ENCODE peak calls at places on chromosomes 2 and 18, in eight cellular contexts. Z, P, Q, E, R, D, M and T are unnamed samples. For H3K4me1 and H3K9me3, the result is how much of the 10 kb centered on the place peaks cover.

GRCh38 chr2:61671561-61672315 is 133.6 kb upstream of the XPO1 start:
- ATAC-seq in R (no peak), Z (peak), E (peak), Q (peak), M (peak), P (no peak), D (peak), T (peak)

GRCh38 chr2:10977636-10978035 is 65.9 kb downstream of the KCNF1 start:
- ATAC-seq in Q (no peak), E (no peak), R (no peak), D (no peak), M (no peak), Z (no peak), P (no peak), T (no peak)

GRCh38 chr18:2856499-2856898 is 9.7 kb downstream of the EMILIN2 start:
- ATAC-seq in Z (peak), P (no peak), M (no peak), E (no peak), Q (no peak), D (no peak), R (no peak), T (no peak)

GRCh38 chr2:122168799-122169198 is 413.3 kb downstream of the TSN start:
- ATAC-seq in E (peak), R (peak), Z (no peak), P (no peak), Q (no peak), D (no peak), M (no peak), T (no peak)

GRCh38 chr2:30201990-30202389 is 29.3 kb upstream of the LBH start:
- ATAC-seq in R (no peak), M (peak), Z (peak), P (peak), E (no peak), D (peak), Q (peak), T (peak)

GRCh38 chr2:88038263-88039105 is 17.1 kb downstream of the KRCC1 start:
- ATAC-seq in E (peak), Q (no peak), R (peak), M (peak), P (peak), D (no peak), Z (peak), T (no peak)

GRCh38 chr2:71100195-71100964 is 29.6 kb downstream of the MCEE start:
- ATAC-seq in R (peak), D (peak), M (peak), Q (peak), Z (peak), E (peak), P (no peak), T (no peak)

GRCh38 chr2:193894090-193894489 is 1699.4 kb upstream of the TMEFF2 start:
- ATAC-seq in Q (no peak), M (no peak), R (no peak), D (no peak), P (no peak), E (no peak), Z (no peak), T (no peak)

GRCh38 chr18:46067431-46068007 is 4.5 kb downstream of the PSTPIP2 start:
- ATAC-seq in M (no peak), Z (no peak), E (peak), Q (peak), R (peak), P (no peak), D (peak), T (no peak)

GRCh38 chr2:95277246-95277906 is 3.1 kb downstream of the PROM2 start:
- ATAC-seq in E (no peak), R (peak), Z (no peak), D (peak), M (no peak), P (no peak), Q (peak), T (no peak)

GRCh38 chr2:223055836-223056235 is 3.8 kb downstream of the KCNE4 start:
- ATAC-seq in P (peak), M (no peak), Q (no peak), R (no peak), D (no peak), E (no peak), Z (no peak), T (no peak)

GRCh38 chr2:45771251-45771650 is 119.8 kb downstream of the PRKCE start:
- ATAC-seq in Z (peak), Q (peak), R (peak), M (peak), E (peak), P (peak), D (peak), T (peak)

GRCh38 chr2:86274918-86275275 is 62.5 kb downstream of the REEP1 start:
- ATAC-seq in P (peak), R (peak), D (peak), E (peak), Q (peak), M (no peak), Z (no peak), T (peak)

GRCh38 chr2:205695460-205695979 is 13.2 kb downstream of the NRP2 start:
- ATAC-seq in R (no peak), M (peak), Q (no peak), E (no peak), D (no peak), P (peak), Z (no peak), T (no peak)

GRCh38 chr2:170973492-170974303 is 44.6 kb downstream of the GORASP2 start:
- ATAC-seq in D (peak), R (peak), P (peak), E (peak), Q (peak), M (peak), Z (peak), T (peak)

GRCh38 chr2:101479328-101479727 is 4.4 kb upstream of the RFX8 start:
- ATAC-seq in E (no peak), D (no peak), P (no peak), Q (no peak), R (no peak), Z (no peak), M (no peak), T (no peak)

GRCh38 chr2:10810175-10811161 is 2.1 kb downstream of the PDIA6 start:
- ATAC-seq in Q (no peak), D (no peak), R (no peak), E (no peak), Z (no peak), P (no peak), M (no peak), T (no peak)

GRCh38 chr2:76821731-76822130 is 700.4 kb downstream of the LRRTM4 start:
- ATAC-seq in M (no peak), Z (no peak), D (no peak), R (no peak), P (no peak), E (no peak), Q (no peak), T (no peak)

GRCh38 chr2:62306751-62307468 is 111.0 kb downstream of the B3GNT2 start:
- ATAC-seq in R (peak), Q (peak), P (no peak), M (peak), D (peak), E (peak), Z (no peak), T (peak)

GRCh38 chr2:150023044-150023443 is 435.5 kb upstream of the MMADHC start:
- ATAC-seq in R (no peak), D (no peak), E (no peak), P (no peak), M (no peak), Q (no peak), Z (no peak), T (no peak)

GRCh38 chr2:156065912-156066311 is 266.6 kb downstream of the NR4A2 start:
- ATAC-seq in R (no peak), Z (no peak), E (no peak), Q (no peak), M (no peak), P (no peak), D (peak), T (no peak)

GRCh38 chr2:30178618-30179404 is 32.0 kb downstream of the YPEL5 start:
- ATAC-seq in E (peak), Z (peak), P (peak), Q (peak), R (no peak), M (peak), D (peak), T (peak)

GRCh38 chr2:231745303-231746038 is 35.6 kb downstream of the PDE6D start:
- ATAC-seq in R (no peak), M (no peak), D (no peak), E (no peak), Q (no peak), P (no peak), Z (no peak), T (no peak)

GRCh38 chr2:64592994-64593655 is 60.6 kb downstream of the SERTAD2 start:
- ATAC-seq in P (peak), Z (no peak), M (no peak), Q (peak), D (no peak), R (no peak), E (no peak), T (no peak)

GRCh38 chr18:2147424-2147823 is 423.9 kb downstream of the METTL4 start:
- ATAC-seq in P (no peak), E (no peak), Z (peak), M (no peak), Q (no peak), R (no peak), D (no peak), T (no peak)

GRCh38 chr2:120261387-120262006 is 8.8 kb downstream of the RALB start:
- ATAC-seq in E (no peak), M (no peak), Q (no peak), D (no peak), P (no peak), R (no peak), Z (no peak), T (no peak)

GRCh38 chr18:58605027-58606020 is 23.6 kb downstream of the ALPK2 start:
- ATAC-seq in M (peak), R (peak), Q (no peak), D (no peak), E (peak), Z (no peak), P (no peak), T (no peak)

GRCh38 chr2:161578998-161579397 is 45.2 kb upstream of the SLC4A10 start:
- ATAC-seq in R (no peak), D (no peak), M (no peak), Z (no peak), Q (no peak), P (no peak), E (no peak), T (no peak)

GRCh38 chr18:69876490-69876889 is 71.2 kb downstream of the CD226 start:
- ATAC-seq in Q (no peak), M (no peak), P (no peak), R (no peak), E (no peak), D (no peak), Z (no peak), T (no peak)

GRCh38 chr18:44804033-44804432 is 123.3 kb downstream of the SETBP1 start:
- ATAC-seq in E (no peak), P (no peak), M (no peak), R (no peak), Q (no peak), Z (no peak), D (no peak), T (no peak)

GRCh38 chr2:151774506-151774905 is 40.2 kb upstream of the NEB start:
- ATAC-seq in R (peak), P (no peak), Z (peak), E (no peak), D (peak), M (peak), Q (no peak), T (no peak)

GRCh38 chr2:73202156-73203054 is at the start of gene NOTO:
- ATAC-seq in Z (peak), D (peak), Q (peak), R (no peak), M (peak), E (peak), P (peak), T (peak)

GRCh38 chr2:203347375-203347774 is 19.2 kb downstream of the ABI2 start:
- ATAC-seq in R (no peak), E (no peak), D (no peak), M (no peak), P (peak), Q (no peak), Z (no peak), T (no peak)

GRCh38 chr2:69703189-69703588 is 38.7 kb upstream of the ANXA4 start:
- ATAC-seq in E (no peak), P (no peak), D (no peak), M (no peak), R (no peak), Z (peak), Q (no peak), T (no peak)

GRCh38 chr2:54665436-54665856 is 58.0 kb upstream of the EML6 start:
- ATAC-seq in R (peak), Q (peak), E (peak), M (no peak), Z (peak), D (no peak), P (peak), T (no peak)

DNA sequence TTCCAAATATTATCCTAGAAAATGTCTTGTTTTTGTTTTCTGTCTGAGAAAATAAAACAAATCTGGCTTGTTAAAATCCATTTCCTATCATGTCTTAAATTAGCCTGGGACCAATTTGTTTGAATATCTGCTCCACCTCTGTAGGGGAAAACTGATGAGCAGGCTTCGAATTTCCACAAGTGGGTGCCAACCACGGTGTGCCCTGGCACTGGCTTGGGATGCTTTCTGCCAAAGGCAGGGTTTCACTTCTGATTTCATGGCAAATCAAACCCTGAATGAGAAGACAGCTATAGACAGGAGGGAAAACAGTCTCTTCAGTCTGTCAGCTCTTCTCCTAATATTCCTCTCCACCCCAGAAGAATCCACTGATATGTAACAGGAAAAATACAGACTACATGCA is 33.7 kb upstream of the STAT4 start:
- ATAC-seq in E (no peak), M (no peak), Z (no peak), R (no peak), D (no peak), P (no peak), Q (peak), T (no peak)
- H3K4me1 ChIP-seq in E (under half), M (under half), Z (under half), R (under half), D (under half), P (under half), Q (under half), T (under half)

DNA sequence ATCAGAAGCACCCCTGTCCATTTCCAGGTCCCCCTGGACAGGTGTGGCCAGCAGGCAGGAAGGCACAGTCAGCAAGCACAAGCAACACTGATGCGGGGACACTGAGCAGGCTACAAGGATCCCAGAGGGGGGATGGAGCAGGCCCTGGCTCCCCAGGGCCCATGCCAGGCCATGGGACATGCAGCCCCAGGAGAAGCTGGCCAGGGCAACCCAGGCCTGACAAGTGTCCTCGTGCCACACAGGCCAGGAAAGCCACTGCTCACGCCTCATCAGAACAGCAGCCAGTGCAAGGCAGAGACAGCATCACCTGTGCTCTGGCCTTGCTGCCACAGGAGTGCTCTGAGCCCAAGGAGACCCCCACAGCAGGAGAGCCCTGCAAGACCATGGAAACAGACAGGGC is 14.1 kb upstream of the GPC1 start:
- ATAC-seq in D (no peak), E (no peak), R (no peak), M (no peak), Z (no peak), P (no peak), Q (no peak), T (no peak)
- H3K9me3 ChIP-seq in D (under half), E (half or more), R (under half), M (under half), Z (under half), P (under half), Q (under half), T (under half)

GRCh38 chr2:68320118-68320641 is 431 bp upstream of the CNRIP1 start:
- ATAC-seq in P (no peak), D (no peak), Z (no peak), E (peak), Q (peak), M (no peak), R (no peak), T (no peak)

GRCh38 chr2:68316091-68316490 is 3.7 kb downstream of the CNRIP1 start:
- ATAC-seq in Z (no peak), M (no peak), Q (no peak), E (no peak), P (no peak), D (no peak), R (no peak), T (no peak)

GRCh38 chr2:68318686-68319396 is 908 bp downstream of the CNRIP1 start:
- ATAC-seq in E (peak), D (peak), Z (peak), R (no peak), M (peak), Q (peak), P (peak), T (peak)

GRCh38 chr2:68317971-68318685 is 1.6 kb downstream of the CNRIP1 start:
- ATAC-seq in Q (no peak), Z (no peak), E (no peak), P (no peak), R (no peak), M (no peak), D (no peak), T (peak)

GRCh38 chr2:68319397-68320117 is at the start of gene CNRIP1:
- ATAC-seq in Q (peak), E (peak), P (peak), M (peak), R (no peak), Z (peak), D (peak), T (peak)
- TF ChIP-seq POLR2A in Q (peak), E (no peak), P (no peak), M (no peak), R (no peak), Z (peak), D (peak), T (peak)

GRCh38 chr2:36493221-36493620 is 104.7 kb downstream of the FEZ2 start:
- ATAC-seq in Z (no peak), M (peak), D (no peak), Q (no peak), R (no peak), E (peak), P (no peak), T (no peak)
- H3K4me1 ChIP-seq in Z (under half), M (under half), D (under half), Q (under half), R (under half), E (half or more), P (under half), T (under half)

GRCh38 chr2:83365476-83365875 is 1093.6 kb downstream of the SUCLG1 start:
- ATAC-seq in Z (no peak), D (no peak), E (no peak), R (no peak), P (no peak), M (no peak), Q (no peak), T (no peak)

GRCh38 chr2:83368916-83369315 is 1090.2 kb downstream of the SUCLG1 start:
- ATAC-seq in M (no peak), Q (no peak), D (no peak), E (no peak), P (no peak), Z (no peak), R (no peak), T (no peak)

GRCh38 chr2:83370419-83370762 is 1088.7 kb downstream of the SUCLG1 start:
- ATAC-seq in P (no peak), E (no peak), Z (no peak), Q (peak), D (no peak), M (no peak), R (no peak), T (no peak)

GRCh38 chr2:83369601-83370418 is 1089.3 kb downstream of the SUCLG1 start:
- ATAC-seq in M (no peak), E (no peak), P (no peak), Z (no peak), Q (peak), D (no peak), R (no peak), T (no peak)

GRCh38 chr2:83368461-83368860 is 1090.6 kb downstream of the SUCLG1 start:
- ATAC-seq in M (no peak), Q (no peak), P (no peak), D (no peak), E (no peak), Z (no peak), R (no peak), T (no peak)
- H3K9me3 ChIP-seq in M (under half), Q (under half), P (under half), D (under half), E (under half), Z (under half), R (under half), T (under half)

GRCh38 chr2:42132966-42133641 is 36.0 kb upstream of the EML4 start:
- ATAC-seq in Q (peak), E (peak), M (peak), P (peak), Z (peak), D (peak), R (peak), T (peak)
- TF ChIP-seq POLR2A in Q (peak), E (no peak), M (peak), P (no peak), Z (peak), D (peak), R (no peak), T (no peak)

GRCh38 chr2:142878061-142878741 is 737 bp downstream of the KYNU start:
- ATAC-seq in P (no peak), D (no peak), Q (peak), Z (no peak), R (no peak), E (no peak), M (no peak), T (no peak)

GRCh38 chr2:142875642-142876041 is 1.8 kb upstream of the KYNU start:
- ATAC-seq in R (no peak), M (no peak), E (no peak), Q (no peak), P (no peak), Z (no peak), D (no peak), T (no peak)

GRCh38 chr2:142879191-142879590 is 1.7 kb downstream of the KYNU start:
- ATAC-seq in P (no peak), D (no peak), Z (no peak), E (no peak), M (no peak), R (no peak), Q (peak), T (no peak)

GRCh38 chr2:142876423-142876822 is 1.0 kb upstream of the KYNU start:
- ATAC-seq in E (no peak), Q (no peak), Z (no peak), R (no peak), P (no peak), M (no peak), D (no peak), T (no peak)

GRCh38 chr2:142877265-142877756 is at the start of gene KYNU:
- ATAC-seq in M (peak), P (no peak), Q (peak), E (peak), D (no peak), R (no peak), Z (peak), T (no peak)
- H3K4me1 ChIP-seq in M (under half), P (under half), Q (under half), E (half or more), D (under half), R (under half), Z (under half), T (under half)

DNA sequence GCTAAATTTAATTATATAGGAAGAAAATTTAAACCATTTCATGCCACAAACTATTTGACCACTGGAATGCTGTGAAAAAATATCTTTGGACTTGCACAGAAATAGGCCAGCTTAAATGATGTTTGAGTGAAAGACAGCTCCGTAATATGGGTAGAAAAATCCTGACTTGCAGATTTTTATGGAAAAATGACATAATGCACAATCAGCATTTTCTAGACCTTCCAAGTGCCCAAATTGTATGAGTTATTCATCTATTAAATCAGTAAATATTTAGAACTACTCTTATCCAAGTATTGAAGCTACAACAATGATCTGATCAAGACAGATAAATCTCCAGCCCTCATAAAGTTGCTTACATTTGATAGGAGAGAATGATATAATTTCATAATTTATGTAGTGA is 691.1 kb upstream of the DDX18 start:
- ATAC-seq in Z (no peak), Q (no peak), D (no peak), M (no peak), E (no peak), R (no peak), P (no peak), T (no peak)
- H3K9me3 ChIP-seq in Z (under half), Q (under half), D (under half), M (under half), E (under half), R (under half), P (under half), T (under half)

GRCh38 chr2:237472909-237473308 is 14.1 kb upstream of the MLPH start:
- ATAC-seq in R (no peak), E (no peak), M (no peak), D (no peak), Z (no peak), Q (no peak), P (no peak), T (no peak)

GRCh38 chr2:237475704-237476107 is 11.3 kb upstream of the MLPH start:
- ATAC-seq in M (peak), Z (peak), Q (peak), D (peak), R (peak), E (peak), P (peak), T (peak)

GRCh38 chr2:237473474-237474453 is 13.3 kb upstream of the MLPH start:
- ATAC-seq in Q (no peak), D (no peak), P (no peak), Z (peak), E (no peak), M (no peak), R (no peak), T (no peak)

GRCh38 chr2:237474511-237474911 is 12.5 kb upstream of the MLPH start:
- ATAC-seq in P (no peak), M (no peak), R (no peak), D (no peak), E (no peak), Q (no peak), Z (no peak), T (no peak)

GRCh38 chr2:237474931-237475703 is 11.9 kb upstream of the MLPH start:
- ATAC-seq in Q (peak), P (peak), D (peak), M (peak), R (peak), Z (peak), E (peak), T (peak)
- TF ChIP-seq POLR2A in Q (peak), P (no peak), D (peak), M (peak), R (no peak), Z (peak), E (peak), T (peak)